ENCODE peak calls at places on chromosome 15, in six cellular contexts. Z, C, E, V, I and W are unnamed samples.

GRCh38 chr15:67125589-67126502 is 60.4 kb downstream of the SMAD3 start:
- DNase-seq in V (no peak), E (no peak), I (no peak), C (no peak), Z (peak), W (no peak)

GRCh38 chr15:72139667-72140066 is 21.5 kb downstream of the SENP8 start:
- DNase-seq in I (no peak), C (no peak), E (no peak), V (no peak), Z (no peak), W (no peak)

GRCh38 chr15:74275957-74276356 is 39.8 kb downstream of the CCDC33 start:
- DNase-seq in E (no peak), Z (no peak), V (no peak), I (no peak), C (no peak), W (no peak)

GRCh38 chr15:73697033-73697467 is 12.9 kb downstream of the CD276 start:
- DNase-seq in C (peak), I (peak), V (peak), Z (peak), E (peak), W (peak)

GRCh38 chr15:49621327-49622210 is 721 bp downstream of the DTWD1 start:
- DNase-seq in Z (no peak), I (no peak), C (no peak), E (no peak), V (no peak), W (no peak)

GRCh38 chr15:100767002-100767825 is 112.4 kb upstream of the ALDH1A3 start:
- DNase-seq in C (peak), V (no peak), Z (no peak), E (no peak), I (no peak), W (no peak)

GRCh38 chr15:59203026-59203425 is 3.6 kb upstream of the LDHAL6B start:
- DNase-seq in E (no peak), C (no peak), V (no peak), Z (no peak), I (no peak), W (no peak)

GRCh38 chr15:34266751-34267150 is 41.9 kb downstream of the EMC4 start:
- DNase-seq in Z (no peak), I (no peak), V (no peak), E (no peak), C (no peak), W (no peak)

GRCh38 chr15:58137686-58138085 is 495 bp upstream of the AQP9 start:
- DNase-seq in C (no peak), I (no peak), V (no peak), E (no peak), Z (no peak), W (no peak)

GRCh38 chr15:85063522-85063921 is 81.9 kb downstream of the PDE8A start:
- DNase-seq in V (no peak), E (no peak), I (no peak), C (no peak), Z (no peak), W (no peak)

GRCh38 chr15:58522865-58523264 is 91.1 kb downstream of the LIPC start:
- DNase-seq in Z (no peak), I (no peak), V (no peak), C (no peak), E (no peak), W (no peak)

GRCh38 chr15:73051402-73051810 is 857 bp upstream of the NEO1 start:
- DNase-seq in C (no peak), E (no peak), Z (peak), I (no peak), V (no peak), W (peak)

GRCh38 chr15:60585743-60586708 is 107.1 kb upstream of the ICE2 start:
- DNase-seq in Z (peak), E (peak), V (no peak), C (peak), I (no peak), W (peak)

GRCh38 chr15:81752149-81752942 is 293.5 kb downstream of the MEX3B start:
- DNase-seq in I (no peak), C (no peak), V (no peak), Z (peak), E (no peak), W (peak)

GRCh38 chr15:40087991-40088928 is 20.4 kb downstream of the BMF start:
- DNase-seq in E (no peak), V (no peak), Z (no peak), C (no peak), I (no peak), W (no peak)

GRCh38 chr15:62403164-62403809 is 238.2 kb upstream of the C2CD4B start:
- DNase-seq in Z (peak), I (no peak), C (no peak), E (no peak), V (no peak), W (no peak)

GRCh38 chr15:60155661-60156060 is 151.6 kb downstream of the FOXB1 start:
- DNase-seq in I (no peak), E (no peak), C (no peak), Z (no peak), V (no peak), W (no peak)

GRCh38 chr15:60520825-60521368 is 42.0 kb upstream of the ICE2 start:
- DNase-seq in Z (peak), I (no peak), V (no peak), C (peak), E (peak), W (peak)

GRCh38 chr15:45402955-45403892 is 24.9 kb upstream of the GATM start:
- DNase-seq in V (no peak), I (no peak), Z (peak), E (peak), C (peak), W (peak)

GRCh38 chr15:89998923-89999675 is 2.0 kb upstream of the ZNF710 start:
- DNase-seq in V (no peak), C (no peak), I (no peak), E (no peak), Z (no peak), W (no peak)

GRCh38 chr15:64985382-64986033 is 4.2 kb downstream of the SPG21 start:
- DNase-seq in E (no peak), C (no peak), Z (no peak), I (no peak), V (no peak), W (no peak)

GRCh38 chr15:31472636-31473383 is 146.2 kb downstream of the KLF13 start:
- DNase-seq in I (no peak), V (peak), E (peak), Z (no peak), C (peak), W (peak)

GRCh38 chr15:78360958-78361714 is 21.0 kb downstream of the CRABP1 start:
- DNase-seq in E (no peak), V (no peak), I (no peak), C (no peak), Z (no peak), W (no peak)

GRCh38 chr15:81813215-81813614 is 232.6 kb downstream of the MEX3B start:
- DNase-seq in C (no peak), V (no peak), Z (peak), I (no peak), E (no peak), W (no peak)

GRCh38 chr15:68332266-68332665 is 54.7 kb downstream of the FEM1B start:
- DNase-seq in V (no peak), C (no peak), I (no peak), Z (no peak), E (no peak), W (no peak)

GRCh38 chr15:77461486-77461885 is 40.8 kb downstream of the HMG20A start:
- DNase-seq in C (no peak), E (no peak), I (no peak), Z (no peak), V (no peak), W (no peak)

GRCh38 chr15:89948796-89949195 is 36.0 kb upstream of the ARPIN start:
- DNase-seq in E (no peak), V (no peak), C (no peak), I (no peak), Z (no peak), W (no peak)

GRCh38 chr15:72155021-72155621 is 36.9 kb downstream of the SENP8 start:
- DNase-seq in V (no peak), E (no peak), I (peak), C (no peak), Z (peak), W (peak)

GRCh38 chr15:47246317-47246716 is 471.0 kb upstream of the SEMA6D start:
- DNase-seq in V (no peak), I (no peak), Z (no peak), C (no peak), E (no peak), W (no peak)

GRCh38 chr15:71595846-71596553 is 214.4 kb upstream of the NR2E3 start:
- DNase-seq in Z (no peak), I (no peak), E (no peak), V (no peak), C (no peak), W (no peak)